ENCODE peak calls at places on chromosomes 11 and 22, in eight cellular contexts. G is cardiac fibroblast, P is PC-9, O is kidney, N is transverse colon, B is HL-60, S is thoracic aorta, R is AG04450. F is an unnamed sample.

GRCh38 chr11:103619938-103620337 is 416.5 kb upstream of the DDI1 start:
- DNase-seq in G (no peak), P (no peak), O (no peak), N (no peak), B (no peak), S (no peak), R (no peak), F (no peak)

GRCh38 chr22:50170453-50171318 is at the start of gene PANX2:
- DNase-seq in G (no peak), P (no peak), O (peak), N (no peak), B (no peak), S (no peak), R (no peak), F (no peak)

GRCh38 chr11:82308979-82309378 is 424.7 kb downstream of the FAM181B start:
- DNase-seq in G (no peak), P (no peak), O (no peak), N (no peak), B (no peak), S (no peak), R (no peak), F (no peak)

GRCh38 chr11:60928563-60929001 is 4.3 kb downstream of the TMEM132A start:
- DNase-seq in G (no peak), P (no peak), O (no peak), N (no peak), B (no peak), S (no peak), R (no peak), F (no peak)

GRCh38 chr11:95154514-95154913 is 64.9 kb downstream of the ENDOD1 start:
- DNase-seq in G (peak), P (peak), O (no peak), N (peak), B (peak), S (no peak), R (no peak), F (peak)

GRCh38 chr11:80362578-80362977 is 921.7 kb upstream of the TENM4 start:
- DNase-seq in G (no peak), P (no peak), O (no peak), N (no peak), B (no peak), S (no peak), R (no peak), F (no peak)

GRCh38 chr22:17191163-17191562 is 28.1 kb downstream of the ADA2 start:
- DNase-seq in G (peak), P (no peak), O (no peak), N (no peak), B (no peak), S (no peak), R (no peak), F (no peak)

GRCh38 chr22:43467171-43467570 is 55.4 kb downstream of the MPPED1 start:
- DNase-seq in G (no peak), P (no peak), O (no peak), N (no peak), B (no peak), S (no peak), R (no peak), F (no peak)

GRCh38 chr11:32259641-32260081 is 168.8 kb downstream of the RCN1 start:
- DNase-seq in G (peak), P (no peak), O (no peak), N (peak), B (peak), S (no peak), R (peak), F (peak)

GRCh38 chr11:117933475-117933874 is 4.3 kb upstream of the TMPRSS13 start:
- DNase-seq in G (no peak), P (no peak), O (no peak), N (no peak), B (no peak), S (no peak), R (no peak), F (no peak)

GRCh38 chr11:42311504-42311903 is 852.1 kb upstream of the LRRC4C start:
- DNase-seq in G (peak), P (no peak), O (no peak), N (no peak), B (peak), S (no peak), R (no peak), F (no peak)

GRCh38 chr11:77071671-77072605 is 5.2 kb downstream of the CAPN5 start:
- DNase-seq in G (peak), P (no peak), O (no peak), N (peak), B (peak), S (no peak), R (no peak), F (no peak)

GRCh38 chr11:27166130-27166529 is 125.5 kb downstream of the BBOX1 start:
- DNase-seq in G (no peak), P (no peak), O (no peak), N (no peak), B (no peak), S (no peak), R (no peak), F (no peak)

GRCh38 chr22:36160499-36160942 is at the start of gene APOL3:
- DNase-seq in G (peak), P (peak), O (peak), N (peak), B (no peak), S (no peak), R (no peak), F (peak)

DNA sequence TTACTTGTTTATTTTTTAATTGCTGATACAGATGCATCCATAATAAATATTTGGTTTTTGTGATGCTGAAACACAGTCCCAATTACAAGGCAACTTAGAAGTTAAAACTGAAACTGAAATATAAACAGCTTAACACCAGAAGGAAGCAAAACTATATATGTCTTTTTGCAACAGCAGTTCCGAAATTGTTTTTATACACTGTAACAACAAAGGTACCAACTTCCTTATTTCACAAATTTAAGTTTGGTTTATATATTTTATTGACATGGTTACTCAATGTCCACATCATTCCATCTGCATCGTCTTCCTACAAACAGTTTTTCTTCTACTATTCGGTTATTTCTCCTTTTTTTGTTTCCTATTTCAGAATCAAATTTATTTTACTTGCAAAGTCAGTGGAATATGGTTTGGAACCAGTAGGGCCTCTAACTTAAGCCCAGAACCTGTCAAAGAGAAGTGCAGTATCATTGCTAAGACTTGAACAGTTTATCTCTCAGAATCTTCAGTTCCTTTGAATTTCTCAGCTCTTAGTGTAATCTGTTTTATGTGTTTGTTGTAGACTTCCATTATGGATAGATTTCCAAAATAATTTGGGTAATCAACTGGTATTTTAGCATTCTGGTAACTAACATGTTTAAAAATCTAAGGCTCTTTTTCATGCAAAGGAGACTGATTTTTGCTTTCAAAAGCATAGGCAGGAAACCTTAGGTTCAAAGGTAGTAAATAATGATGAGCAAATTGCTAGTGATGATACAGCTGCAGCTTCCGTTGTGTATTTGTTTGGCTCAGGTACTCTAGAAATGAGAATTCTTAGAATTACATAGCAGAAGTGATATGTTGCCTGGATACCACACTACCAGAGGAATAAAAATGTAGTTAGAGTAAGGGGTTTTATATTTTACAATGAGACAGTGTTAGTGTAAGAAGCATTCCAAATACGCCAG is 8.2 kb upstream of the HSPA8 start:
- DNase-seq in G (no peak), P (no peak), O (no peak), N (no peak), B (no peak), S (no peak), R (no peak), F (peak)
- H3K4me3 ChIP-seq in G (no peak), P (no peak), O (peak), N (no peak), B (peak), S (peak), R (no peak), F (peak)

GRCh38 chr11:128940156-128940555 is 2.5 kb downstream of the TP53AIP1 start:
- DNase-seq in G (no peak), P (no peak), O (no peak), N (no peak), B (no peak), S (no peak), R (no peak), F (no peak)

GRCh38 chr11:128939591-128939990 is 3.1 kb downstream of the TP53AIP1 start:
- DNase-seq in G (no peak), P (no peak), O (no peak), N (no peak), B (no peak), S (no peak), R (no peak), F (no peak)

GRCh38 chr11:128941573-128942271 is 949 bp downstream of the TP53AIP1 start:
- DNase-seq in G (no peak), P (no peak), O (no peak), N (no peak), B (no peak), S (no peak), R (no peak), F (no peak)

GRCh38 chr11:128942272-128942612 is 429 bp downstream of the TP53AIP1 start:
- DNase-seq in G (no peak), P (no peak), O (no peak), N (no peak), B (no peak), S (no peak), R (no peak), F (no peak)

DNA sequence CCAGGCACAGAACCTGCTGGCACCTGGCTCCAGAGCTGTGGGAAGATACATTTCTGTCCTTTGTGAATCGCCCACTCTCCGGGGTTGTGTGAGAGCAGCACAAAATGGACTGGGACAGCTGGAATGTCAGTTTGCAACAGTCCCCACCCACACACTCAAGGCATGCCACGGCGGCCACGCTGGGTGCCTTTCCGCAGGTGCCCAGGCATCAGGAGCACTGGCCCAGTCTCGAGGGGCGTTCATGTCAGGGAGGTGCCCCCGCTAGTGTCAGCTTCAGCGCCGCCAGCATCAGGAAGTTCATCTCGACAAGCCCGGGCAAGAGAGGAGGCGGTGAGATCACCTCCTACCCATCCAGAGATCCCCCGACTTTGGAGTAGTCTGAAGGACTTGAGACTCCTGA is 2.1 kb downstream of the TP53AIP1 start:
- DNase-seq in G (no peak), P (no peak), O (no peak), N (no peak), B (no peak), S (no peak), R (no peak), F (no peak)
- TF ChIP-seq CTCF in G (no peak), P (no peak), O (no peak), N (no peak), B (no peak), S (no peak), R (no peak), F (no peak)

GRCh38 chr11:97815667-97816066 is 1205.1 kb upstream of the CNTN5 start:
- DNase-seq in G (peak), P (no peak), O (no peak), N (no peak), B (no peak), S (no peak), R (no peak), F (no peak)
- H3K4me3 ChIP-seq in G (no peak), P (no peak), O (no peak), N (no peak), B (no peak), S (no peak), R (no peak), F (no peak)

GRCh38 chr11:73308003-73308962 is at the start of gene ARHGEF17:
- DNase-seq in G (no peak), P (peak), O (peak), N (peak), B (no peak), S (no peak), R (no peak), F (peak)

GRCh38 chr11:73306977-73307322 is 1.1 kb upstream of the ARHGEF17 start:
- DNase-seq in G (no peak), P (no peak), O (no peak), N (no peak), B (no peak), S (no peak), R (no peak), F (no peak)

GRCh38 chr11:73307323-73308002 is 613 bp upstream of the ARHGEF17 start:
- DNase-seq in G (peak), P (peak), O (peak), N (peak), B (peak), S (peak), R (peak), F (peak)

GRCh38 chr11:73308963-73309960 is 1.2 kb downstream of the ARHGEF17 start:
- DNase-seq in G (peak), P (peak), O (peak), N (peak), B (peak), S (peak), R (peak), F (peak)

GRCh38 chr11:73306069-73306468 is 2.0 kb upstream of the ARHGEF17 start:
- DNase-seq in G (no peak), P (no peak), O (no peak), N (no peak), B (no peak), S (no peak), R (no peak), F (no peak)
- TF ChIP-seq CTCF in G (no peak), P (no peak), O (no peak), N (no peak), B (peak), S (no peak), R (peak), F (no peak)

GRCh38 chr11:7909585-7910325 is 21.3 kb downstream of the OR10A6 start:
- DNase-seq in G (no peak), P (no peak), O (no peak), N (no peak), B (no peak), S (no peak), R (no peak), F (no peak)
- H3K4me3 ChIP-seq in G (no peak), P (peak), O (no peak), N (no peak), B (no peak), S (no peak), R (no peak), F (no peak)

GRCh38 chr11:111748035-111748804 is 18.0 kb downstream of the PPP2R1B start:
- DNase-seq in G (no peak), P (no peak), O (no peak), N (no peak), B (no peak), S (no peak), R (no peak), F (no peak)

GRCh38 chr11:111743700-111744099 is 22.5 kb downstream of the PPP2R1B start:
- DNase-seq in G (no peak), P (no peak), O (no peak), N (no peak), B (no peak), S (no peak), R (no peak), F (no peak)

GRCh38 chr11:111745719-111746504 is 20.3 kb downstream of the PPP2R1B start:
- DNase-seq in G (peak), P (no peak), O (no peak), N (no peak), B (no peak), S (no peak), R (no peak), F (no peak)

DNA sequence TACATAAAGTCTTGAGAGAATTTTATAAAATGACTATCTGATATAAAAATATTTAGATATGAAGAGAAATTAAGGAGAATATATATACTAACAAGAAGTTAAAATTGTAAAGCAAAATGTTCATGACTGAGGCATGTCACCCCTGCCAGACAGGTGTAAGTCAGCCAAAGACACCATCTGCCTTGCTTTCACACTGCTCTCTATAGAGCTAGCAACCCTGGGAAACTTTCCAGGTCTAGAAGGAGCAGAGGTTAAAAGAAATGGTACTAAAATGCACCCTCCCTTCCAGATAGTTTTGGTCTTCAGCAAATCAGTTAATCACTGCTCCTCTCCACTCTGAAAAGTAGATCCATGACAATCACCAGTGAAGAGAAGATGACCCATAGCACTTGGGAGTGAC is 16.5 kb downstream of the PPP2R1B start:
- DNase-seq in G (no peak), P (no peak), O (no peak), N (no peak), B (no peak), S (no peak), R (no peak), F (no peak)
- TF ChIP-seq CTCF in G (no peak), P (no peak), O (no peak), N (no peak), B (no peak), S (no peak), R (no peak), F (no peak)